ENCODE peak calls at places on chromosomes 3 and 15, in four cellular contexts. L, R, F and T are unnamed samples.
A peak's percentile ranks its signal among the peaks of the same experiment; 100 is the strongest.

GRCh38 chr3:159074756-159075155 is 272.9 kb downstream of the MFSD1 start:
- DNase-seq in F (no peak), R (no peak), L (peak; percentile 22), T (no peak)

GRCh38 chr3:136642714-136643113 is 109.5 kb downstream of the STAG1 start:
- DNase-seq in F (no peak), R (no peak), L (no peak), T (no peak)

GRCh38 chr3:45946307-45946706 is 3.0 kb downstream of the CXCR6 start:
- DNase-seq in F (no peak), L (no peak), R (no peak), T (no peak)

GRCh38 chr3:149134560-149134959 is 5.1 kb downstream of the HPS3 start:
- DNase-seq in L (no peak), F (no peak), R (no peak), T (no peak)

GRCh38 chr3:14472471-14473351 is 67.4 kb downstream of the GRIP2 start:
- DNase-seq in F (no peak), R (no peak), L (no peak), T (no peak)

GRCh38 chr3:190807719-190808375 is 54.6 kb downstream of the GMNC start:
- DNase-seq in F (peak; percentile 86), L (peak; percentile 98), R (peak; percentile 90), T (no peak)

GRCh38 chr15:60695713-60696522 is 217.0 kb upstream of the ICE2 start:
- DNase-seq in L (no peak), F (no peak), R (no peak), T (no peak)

GRCh38 chr3:110526732-110527727 is 544.6 kb upstream of the NECTIN3 start:
- DNase-seq in R (no peak), L (no peak), F (no peak), T (no peak)

GRCh38 chr3:62109534-62109933 is 263.8 kb downstream of the FEZF2 start:
- DNase-seq in F (no peak), L (no peak), R (peak; percentile 57), T (peak; percentile 1)

GRCh38 chr15:83380026-83380425 is 67.1 kb upstream of the SH3GL3 start:
- DNase-seq in F (no peak), L (no peak), R (no peak), T (no peak)